ENCODE peak calls at places on chromosome 11, in ten cellular contexts. Q, Y, W, O, F, L, Z, J, N and C are unnamed samples.

GRCh38 chr11:88174627-88175003 is 628 bp downstream of the RAB38 start:
- DNase-seq in Y (peak), W (peak), F (peak), L (peak), O (peak), N (peak), Z (no peak), J (peak), Q (no peak), C (peak)

GRCh38 chr11:90531001-90531400 is 308.2 kb upstream of the CHORDC1 start:
- DNase-seq in Z (no peak), W (no peak), O (no peak), Y (no peak), J (no peak), L (no peak), F (no peak), N (no peak), Q (no peak), C (no peak)

GRCh38 chr11:61281581-61282250 is 13.4 kb downstream of the VWCE start:
- DNase-seq in Q (peak), Z (no peak), O (no peak), N (peak), W (peak), J (peak), L (peak), F (peak), Y (no peak), C (peak)

GRCh38 chr11:78290293-78291176 is 101.8 kb downstream of the USP35 start:
- DNase-seq in F (peak), Q (peak), Z (peak), N (no peak), L (no peak), W (no peak), J (no peak), O (peak), Y (peak), C (no peak)

GRCh38 chr11:102287963-102288744 is 29.1 kb upstream of the BIRC3 start:
- DNase-seq in L (peak), F (peak), N (peak), Q (peak), Z (peak), W (peak), Y (no peak), J (peak), O (no peak), C (peak)

GRCh38 chr11:69983897-69984438 is 94.1 kb upstream of the ANO1 start:
- DNase-seq in O (no peak), Q (no peak), N (no peak), Y (no peak), Z (no peak), F (no peak), J (no peak), L (no peak), W (no peak), C (no peak)

GRCh38 chr11:16126361-16126760 is 230.0 kb downstream of the SOX6 start:
- DNase-seq in L (no peak), F (no peak), Y (no peak), J (no peak), N (no peak), Q (no peak), W (no peak), O (no peak), Z (peak), C (no peak)

GRCh38 chr11:93020248-93021088 is 51.0 kb downstream of the MTNR1B start:
- DNase-seq in Z (no peak), F (peak), L (no peak), Y (no peak), Q (no peak), O (no peak), N (no peak), W (peak), J (no peak), C (no peak)

GRCh38 chr11:35337136-35337918 is 82.0 kb downstream of the SLC1A2 start:
- DNase-seq in Q (peak), W (peak), O (no peak), L (no peak), Z (peak), F (peak), N (no peak), Y (no peak), J (peak), C (no peak)

GRCh38 chr11:7080900-7081299 is 7.9 kb upstream of the RBMXL2 start:
- DNase-seq in O (no peak), J (no peak), W (no peak), Q (peak), Z (no peak), L (no peak), F (no peak), N (no peak), Y (no peak), C (no peak)

GRCh38 chr11:44905131-44905866 is 45.4 kb downstream of the TP53I11 start:
- DNase-seq in N (no peak), F (no peak), Z (no peak), Q (no peak), W (no peak), O (no peak), J (no peak), L (no peak), Y (no peak), C (no peak)

GRCh38 chr11:60634151-60634550 is 65.3 kb upstream of the MS4A8 start:
- DNase-seq in L (no peak), Y (no peak), N (no peak), W (no peak), O (no peak), Q (peak), F (no peak), Z (no peak), J (no peak), C (no peak)

GRCh38 chr11:7690648-7691047 is 15.6 kb downstream of the OVCH2 start:
- DNase-seq in Q (no peak), J (no peak), F (no peak), Y (no peak), N (no peak), L (no peak), O (no peak), W (no peak), Z (no peak), C (no peak)

GRCh38 chr11:96050435-96051182 is 126.7 kb upstream of the MTMR2 start:
- DNase-seq in Y (no peak), J (no peak), W (no peak), O (no peak), N (no peak), Z (peak), F (no peak), L (no peak), Q (no peak), C (no peak)

GRCh38 chr11:27209562-27210005 is 153.4 kb downstream of the CCDC34 start:
- DNase-seq in O (no peak), J (no peak), Y (no peak), Q (peak), N (no peak), W (peak), F (peak), Z (peak), L (no peak), C (no peak)

GRCh38 chr11:77052531-77052930 is 14.2 kb upstream of the CAPN5 start:
- DNase-seq in F (no peak), Q (no peak), Z (no peak), J (no peak), Y (no peak), O (no peak), L (no peak), N (no peak), W (no peak), C (no peak)

GRCh38 chr11:44609028-44609782 is 43.7 kb downstream of the CD82 start:
- DNase-seq in Y (no peak), N (no peak), O (no peak), L (no peak), Q (no peak), Z (no peak), J (no peak), F (no peak), W (no peak), C (no peak)

GRCh38 chr11:114077482-114078305 is 18.2 kb downstream of the ZBTB16 start:
- DNase-seq in N (peak), F (no peak), J (no peak), Z (no peak), L (no peak), Y (no peak), Q (no peak), W (no peak), O (no peak), C (no peak)

GRCh38 chr11:76666408-76666807 is 4.1 kb downstream of the LRRC32 start:
- DNase-seq in F (peak), J (no peak), Y (peak), Q (no peak), N (no peak), Z (no peak), O (peak), W (no peak), L (peak), C (no peak)

GRCh38 chr11:22711880-22712279 is 45.5 kb downstream of the GAS2 start:
- DNase-seq in Y (no peak), Z (no peak), W (no peak), L (no peak), Q (no peak), F (no peak), N (no peak), O (no peak), J (peak), C (no peak)

GRCh38 chr11:125593113-125593761 is 585 bp downstream of the STT3A start:
- DNase-seq in O (no peak), F (no peak), Q (peak), J (no peak), N (no peak), W (peak), L (no peak), Z (peak), Y (no peak), C (no peak)

GRCh38 chr11:69635804-69636511 is 5.0 kb upstream of the CCND1 start:
- DNase-seq in Q (no peak), N (no peak), L (no peak), J (no peak), W (no peak), F (no peak), O (no peak), Z (no peak), Y (no peak), C (no peak)

GRCh38 chr11:28673687-28674431 is 565.7 kb downstream of the METTL15 start:
- DNase-seq in F (no peak), L (no peak), W (no peak), Y (no peak), N (no peak), J (no peak), O (no peak), Q (no peak), Z (no peak), C (no peak)

GRCh38 chr11:122900803-122901202 is 18.2 kb downstream of the JHY start:
- DNase-seq in Z (no peak), Q (no peak), Y (no peak), J (no peak), N (no peak), L (no peak), F (no peak), O (no peak), W (no peak), C (no peak)

GRCh38 chr11:35752115-35752514 is 89.5 kb downstream of the TRIM44 start:
- DNase-seq in W (no peak), Y (no peak), J (no peak), Z (no peak), Q (no peak), L (no peak), F (no peak), O (no peak), N (no peak), C (no peak)

GRCh38 chr11:2929511-2929879 is 275 bp upstream of the PHLDA2 start:
- DNase-seq in J (peak), Y (no peak), W (peak), L (no peak), Q (peak), Z (no peak), N (no peak), F (peak), O (no peak), C (peak)

GRCh38 chr11:57709802-57710367 is 2.1 kb downstream of the MED19 start:
- DNase-seq in L (no peak), Y (no peak), Z (no peak), J (no peak), F (no peak), W (no peak), O (no peak), N (no peak), Q (no peak), C (no peak)

GRCh38 chr11:134063991-134064747 is 4.7 kb upstream of the JAM3 start:
- DNase-seq in Y (no peak), N (no peak), Z (no peak), Q (no peak), O (no peak), J (no peak), L (no peak), F (no peak), W (no peak), C (no peak)

GRCh38 chr11:130631119-130631518 is 182.7 kb downstream of the ADAMTS15 start:
- DNase-seq in L (no peak), O (no peak), F (no peak), J (no peak), Y (no peak), Z (no peak), N (no peak), Q (no peak), W (peak), C (no peak)

GRCh38 chr11:125168875-125169537 is 4.5 kb downstream of the PKNOX2 start:
- DNase-seq in Z (no peak), Y (peak), L (no peak), Q (no peak), O (no peak), J (no peak), F (no peak), W (no peak), N (no peak), C (no peak)

GRCh38 chr11:78796956-78797355 is 222.3 kb upstream of the NARS2 start:
- DNase-seq in F (no peak), Z (no peak), L (no peak), J (peak), N (no peak), O (no peak), W (no peak), Y (no peak), Q (no peak), C (no peak)

GRCh38 chr11:94897330-94897768 is 76.0 kb downstream of the CWC15 start:
- DNase-seq in L (peak), N (peak), Y (peak), Q (peak), F (peak), W (peak), O (peak), Z (peak), J (peak), C (peak)

GRCh38 chr11:118015385-118015841 is 29.2 kb downstream of the IL10RA start:
- DNase-seq in Y (no peak), F (no peak), N (no peak), O (no peak), Z (no peak), J (no peak), W (no peak), Q (no peak), L (no peak), C (no peak)

GRCh38 chr11:119461250-119461963 is 38.4 kb upstream of the THY1 start:
- DNase-seq in W (no peak), Z (no peak), O (no peak), J (no peak), L (no peak), Q (no peak), F (no peak), Y (no peak), N (no peak), C (no peak)

GRCh38 chr11:124174001-124174400 is 9.1 kb upstream of the OR10D3 start:
- DNase-seq in Q (peak), Z (peak), F (peak), J (no peak), L (no peak), W (peak), N (no peak), Y (no peak), O (no peak), C (peak)

GRCh38 chr11:88301478-88302140 is 35.9 kb downstream of the CTSC start:
- DNase-seq in J (no peak), Q (no peak), L (no peak), F (no peak), W (no peak), Z (no peak), O (no peak), Y (no peak), N (no peak), C (no peak)

GRCh38 chr11:3202759-3203158 is 15.9 kb downstream of the MRGPRG start:
- DNase-seq in F (no peak), Z (no peak), J (no peak), O (no peak), N (no peak), W (no peak), Y (no peak), Q (no peak), L (no peak), C (no peak)

GRCh38 chr11:133518702-133519264 is 13.5 kb downstream of the OPCML start:
- DNase-seq in F (no peak), W (no peak), J (no peak), O (peak), Y (no peak), Z (no peak), N (no peak), L (no peak), Q (no peak), C (no peak)

GRCh38 chr11:24153337-24153736 is 343.5 kb upstream of the LUZP2 start:
- DNase-seq in W (no peak), O (no peak), Y (no peak), N (no peak), L (no peak), J (no peak), Q (no peak), F (no peak), Z (no peak), C (no peak)

GRCh38 chr11:17719940-17720795 is 797 bp downstream of the MYOD1 start:
- DNase-seq in L (no peak), Q (no peak), Z (no peak), Y (peak), J (no peak), F (no peak), W (no peak), O (no peak), N (no peak), C (no peak)
- H3K4me3 ChIP-seq in L (peak), Q (no peak), Z (no peak), Y (peak), J (no peak), F (no peak), W (peak), O (no peak), N (no peak), C (no peak)

DNA sequence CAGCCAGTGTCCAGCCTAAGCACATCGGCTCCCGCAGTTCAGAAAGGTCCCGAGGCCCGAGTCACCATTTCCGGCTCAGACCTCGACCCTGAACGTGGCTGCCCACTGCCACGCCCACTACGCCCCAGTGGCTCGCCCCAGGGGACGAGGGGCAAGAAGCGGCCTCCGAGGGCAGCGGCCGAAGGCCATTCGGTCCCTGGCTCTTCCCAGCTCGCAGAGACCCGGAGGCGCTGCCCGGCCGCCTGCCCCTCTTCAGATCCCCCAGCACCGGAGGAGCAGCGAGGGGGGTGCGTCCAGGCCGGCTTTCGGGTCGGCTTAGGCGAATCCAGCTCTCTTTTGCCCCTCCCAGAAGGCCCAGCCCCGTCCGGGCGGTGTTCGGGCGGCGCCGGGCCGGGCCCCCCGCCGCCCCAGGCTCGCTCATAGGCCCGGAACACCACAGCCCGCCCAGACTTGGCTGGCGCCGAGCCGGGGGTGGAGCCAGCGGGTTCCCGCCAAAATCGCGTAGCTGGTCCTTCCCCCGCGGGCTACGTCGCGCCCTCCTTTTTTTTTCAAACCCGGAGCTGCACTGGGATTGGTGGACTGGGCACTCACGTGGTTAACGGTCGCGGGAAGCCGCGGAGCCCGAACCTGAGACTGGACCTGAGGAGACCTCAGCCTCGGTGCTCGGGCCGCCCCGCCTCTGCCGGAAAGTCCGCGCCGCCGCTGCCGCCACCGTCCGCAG is at the start of gene WEE1:
- DNase-seq in O (peak), Q (peak), F (peak), N (peak), Y (peak), J (peak), Z (peak), L (peak), W (peak), C (peak)
- TF ChIP-seq POLR2A in O (peak), Q (peak), F (peak), N (peak), Y (peak), J (peak), Z (no peak), L (no peak), W (peak), C (peak)

DNA sequence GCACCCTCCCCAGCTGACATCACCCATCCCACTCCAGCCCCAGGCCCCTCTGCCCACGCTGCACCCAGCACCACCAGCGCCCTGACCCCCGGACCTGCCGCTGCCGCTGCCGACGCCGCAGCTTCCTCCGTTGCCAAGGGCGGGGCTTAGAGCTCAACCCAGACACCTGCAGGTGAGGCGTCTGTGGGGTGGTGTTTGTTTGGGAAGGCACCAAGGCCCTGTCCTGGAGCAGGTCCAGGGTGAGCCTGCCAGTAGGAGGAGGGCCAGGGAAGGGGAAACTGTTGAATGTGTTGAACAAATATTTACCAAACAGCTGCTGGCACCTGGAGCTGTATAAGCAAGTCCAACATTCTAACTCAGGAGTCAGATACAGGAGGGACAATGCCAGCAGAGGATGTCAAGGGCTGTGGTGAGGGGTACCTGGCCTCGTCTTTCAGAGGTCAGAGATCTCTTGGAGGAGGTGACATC is 3.1 kb downstream of the VEGFB start:
- DNase-seq in W (no peak), N (peak), F (no peak), J (peak), Y (no peak), Z (peak), Q (no peak), O (peak), L (no peak), C (no peak)
- H3K4me3 ChIP-seq in W (no peak), N (no peak), F (no peak), J (no peak), Y (no peak), Z (peak), Q (no peak), O (no peak), L (no peak), C (no peak)

GRCh38 chr11:13276852-13277718 is 505 bp upstream of the BMAL1 start:
- DNase-seq in Z (peak), J (peak), L (peak), O (peak), F (peak), Q (peak), W (peak), Y (peak), N (peak), C (peak)
- TF ChIP-seq POLR2A in Z (peak), J (peak), L (no peak), O (peak), F (peak), Q (no peak), W (peak), Y (peak), N (peak), C (peak)

GRCh38 chr11:40280161-40281054 is 1179.0 kb downstream of the LRRC4C start:
- DNase-seq in Y (peak), L (no peak), N (no peak), Z (no peak), O (no peak), Q (no peak), W (no peak), J (no peak), F (no peak), C (no peak)
- H3K4me3 ChIP-seq in Y (no peak), L (no peak), N (no peak), Z (no peak), O (no peak), Q (no peak), W (no peak), J (no peak), F (no peak), C (no peak)

DNA sequence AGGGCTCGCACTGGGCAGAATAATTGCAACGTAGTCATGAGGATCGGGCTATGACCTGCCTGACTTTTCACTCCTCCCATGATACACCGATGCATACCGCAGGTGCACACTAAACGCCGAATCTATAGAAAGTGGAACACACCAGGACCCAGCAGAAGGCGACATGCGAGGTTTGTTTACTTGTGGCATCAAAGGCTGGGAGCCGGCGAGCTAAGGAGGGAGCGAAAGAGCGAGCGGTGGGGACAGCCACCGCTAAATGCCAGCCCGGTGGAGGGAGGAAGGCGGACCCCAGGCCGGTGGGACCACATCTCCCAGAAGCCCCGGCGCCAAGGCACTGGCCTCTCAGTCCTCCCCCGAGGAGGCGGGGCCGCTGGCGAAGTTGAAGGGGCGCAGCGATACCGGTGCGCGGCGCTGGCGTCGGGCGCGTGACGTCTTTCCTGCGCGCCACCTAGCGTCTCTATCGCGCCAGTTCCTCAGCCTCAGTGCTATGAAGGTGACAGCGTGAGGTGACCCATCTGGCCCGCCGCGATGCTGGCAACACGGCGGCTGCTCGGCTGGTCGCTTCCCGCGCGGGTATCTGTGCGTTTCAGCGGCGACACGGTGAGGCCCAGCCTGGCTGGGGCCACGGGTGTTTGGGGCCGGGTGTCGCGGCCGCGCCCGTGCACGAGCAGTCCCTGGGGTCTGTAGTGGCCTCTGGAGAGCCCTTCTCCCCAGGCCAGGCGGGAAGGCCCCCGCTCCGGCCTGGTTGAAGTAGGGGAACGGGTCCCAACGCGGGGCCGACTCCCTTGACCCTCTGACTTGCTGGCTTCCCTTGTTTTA is at the start of gene NDUFV1:
- DNase-seq in J (peak), F (peak), O (peak), L (peak), N (peak), Q (peak), Y (peak), Z (peak), W (peak), C (peak)
- TF ChIP-seq POLR2A in J (peak), F (peak), O (peak), L (no peak), N (peak), Q (peak), Y (peak), Z (peak), W (peak), C (peak)